ENCODE peak calls at places on chromosome 12, in nine cellular contexts. G, B, V, K, L, R, X, O and T are unnamed samples.

GRCh38 chr12:9363145-9363544 is 154.9 kb upstream of the PZP start:
- DNase-seq in X (peak), B (no peak), V (no peak), K (no peak), G (no peak), O (no peak), L (no peak), R (no peak), T (no peak)

GRCh38 chr12:130375888-130376287 is 38.2 kb downstream of the PIWIL1 start:
- DNase-seq in L (no peak), X (peak), V (no peak), R (no peak), K (no peak), B (no peak), O (no peak), G (no peak), T (no peak)

GRCh38 chr12:30880061-30880460 is 46.5 kb upstream of the TSPAN11 start:
- DNase-seq in L (no peak), R (peak), X (no peak), O (no peak), G (peak), K (no peak), V (peak), B (no peak), T (no peak)

GRCh38 chr12:31954925-31955678 is 4.1 kb upstream of the RESF1 start:
- DNase-seq in G (no peak), B (no peak), R (no peak), X (no peak), K (no peak), L (no peak), O (no peak), V (no peak), T (no peak)

GRCh38 chr12:48601013-48601756 is 31.3 kb upstream of the LALBA start:
- DNase-seq in K (no peak), R (peak), O (peak), G (no peak), L (peak), X (peak), B (no peak), V (no peak), T (no peak)

GRCh38 chr12:100789146-100789545 is 5.4 kb upstream of the ANO4 start:
- DNase-seq in X (peak), G (no peak), K (no peak), L (peak), R (no peak), O (no peak), B (no peak), V (no peak), T (no peak)

GRCh38 chr12:11839093-11839641 is 189.7 kb downstream of the ETV6 start:
- DNase-seq in B (no peak), R (no peak), V (peak), X (peak), L (peak), K (peak), G (no peak), O (no peak), T (no peak)

GRCh38 chr12:42484996-42485395 is 104.5 kb downstream of the PRICKLE1 start:
- DNase-seq in X (no peak), R (no peak), B (no peak), V (peak), O (no peak), K (no peak), L (no peak), G (no peak), T (no peak)

GRCh38 chr12:27319848-27320247 is 12.8 kb upstream of the BMAL2 start:
- DNase-seq in G (no peak), K (no peak), B (no peak), O (no peak), L (peak), V (no peak), X (no peak), R (no peak), T (no peak)

GRCh38 chr12:69239922-69240624 is 704 bp downstream of the CPSF6 start:
- DNase-seq in V (peak), R (peak), O (no peak), B (peak), G (peak), X (peak), K (peak), L (peak), T (peak)

GRCh38 chr12:24945822-24946221 is 3.1 kb downstream of the BCAT1 start:
- DNase-seq in V (peak), R (no peak), K (no peak), X (no peak), L (no peak), O (no peak), B (no peak), G (no peak), T (no peak)

GRCh38 chr12:103640831-103641230 is 53.8 kb downstream of the STAB2 start:
- DNase-seq in G (no peak), L (no peak), V (no peak), X (no peak), K (no peak), O (no peak), B (no peak), R (no peak), T (no peak)

GRCh38 chr12:85949253-85949652 is 75.2 kb downstream of the NTS start:
- DNase-seq in B (no peak), K (no peak), G (no peak), L (no peak), V (no peak), R (peak), X (no peak), O (no peak), T (no peak)

GRCh38 chr12:18320036-18320617 is 58.8 kb downstream of the PIK3C2G start:
- DNase-seq in O (peak), R (peak), G (peak), L (peak), B (peak), X (peak), K (peak), V (peak), T (peak)

GRCh38 chr12:124441443-124442190 is 125.8 kb downstream of the NCOR2 start:
- DNase-seq in B (no peak), R (no peak), K (no peak), G (no peak), L (peak), V (peak), O (peak), X (peak), T (no peak)

GRCh38 chr12:41437578-41437977 is 249.5 kb downstream of the PDZRN4 start:
- DNase-seq in B (no peak), X (no peak), L (no peak), V (no peak), G (no peak), O (no peak), K (no peak), R (no peak), T (no peak)

GRCh38 chr12:94277426-94278000 is 129.1 kb downstream of the PLXNC1 start:
- DNase-seq in X (no peak), L (peak), R (no peak), B (no peak), V (no peak), K (no peak), G (no peak), O (no peak), T (no peak)

GRCh38 chr12:8947737-8948136 is 1.7 kb downstream of the M6PR start:
- DNase-seq in K (no peak), B (no peak), L (no peak), R (no peak), X (no peak), G (no peak), O (no peak), V (no peak), T (no peak)

GRCh38 chr12:10364839-10365681 is 24.8 kb downstream of the KLRK1 start:
- DNase-seq in X (peak), G (no peak), K (peak), O (peak), B (peak), R (peak), V (peak), L (peak), T (peak)

GRCh38 chr12:49973361-49973830 is 649 bp downstream of the AQP6 start:
- DNase-seq in G (no peak), X (no peak), V (no peak), L (no peak), O (no peak), K (no peak), R (no peak), B (no peak), T (no peak)

GRCh38 chr12:13004368-13004767 is 4.3 kb upstream of the HEBP1 start:
- DNase-seq in L (no peak), V (no peak), G (no peak), R (no peak), B (no peak), X (no peak), K (no peak), O (no peak), T (no peak)

GRCh38 chr12:131920902-131921840 is 7.9 kb upstream of the PUS1 start:
- DNase-seq in B (no peak), V (no peak), R (no peak), X (no peak), G (no peak), K (no peak), L (no peak), O (no peak), T (no peak)

GRCh38 chr12:105769486-105769885 is 369.3 kb downstream of the NUAK1 start:
- DNase-seq in R (no peak), G (no peak), O (no peak), K (no peak), X (no peak), V (no peak), B (no peak), L (no peak), T (no peak)

DNA sequence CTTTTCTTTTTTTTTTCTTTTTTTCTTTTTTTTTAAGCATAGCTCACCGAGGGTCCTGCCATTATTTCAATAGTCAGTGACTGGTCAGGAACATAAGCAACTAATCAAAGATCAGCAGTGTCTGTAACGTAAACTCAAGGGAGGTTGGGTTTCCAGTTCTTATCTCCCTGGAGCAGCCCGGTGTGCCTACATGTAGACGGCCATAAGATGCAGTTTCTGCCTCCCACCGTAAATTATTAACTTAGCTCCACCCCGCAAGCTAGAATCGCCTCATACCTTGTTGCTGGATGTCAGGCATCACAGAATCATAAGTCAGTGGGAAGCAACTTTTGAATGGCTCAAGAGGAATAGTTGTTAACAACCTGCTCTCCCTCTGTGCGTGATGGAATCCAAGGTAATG is at the start of gene MYO1H:
- DNase-seq in X (no peak), R (no peak), O (no peak), B (no peak), V (no peak), K (peak), L (no peak), G (no peak), T (no peak)
- TF ChIP-seq CTCF in X (no peak), R (no peak), O (no peak), B (no peak), V (no peak), K (no peak), L (no peak), G (no peak), T (no peak)

GRCh38 chr12:45605624-45606023 is 123.9 kb upstream of the ARID2 start:
- DNase-seq in O (no peak), X (no peak), V (no peak), G (no peak), L (no peak), R (no peak), B (no peak), K (no peak), T (no peak)
- TF ChIP-seq CTCF in O (no peak), X (no peak), V (no peak), G (no peak), L (no peak), R (no peak), B (no peak), K (no peak), T (no peak)

GRCh38 chr12:109771746-109772621 is 58.4 kb downstream of the FAM222A start:
- DNase-seq in G (no peak), B (peak), L (no peak), K (no peak), R (no peak), V (no peak), O (no peak), X (no peak), T (no peak)
- TF ChIP-seq CTCF in G (no peak), B (no peak), L (peak), K (no peak), R (peak), V (no peak), O (peak), X (no peak), T (no peak)

GRCh38 chr12:107656302-107656701 is 29.3 kb upstream of the PWP1 start:
- DNase-seq in G (no peak), R (no peak), L (no peak), B (no peak), O (no peak), K (no peak), V (no peak), X (no peak), T (no peak)
- TF ChIP-seq CTCF in G (no peak), R (no peak), L (no peak), B (no peak), O (no peak), K (no peak), V (no peak), X (no peak), T (no peak)

GRCh38 chr12:52311282-52311643 is 9.9 kb downstream of the KRT83 start:
- DNase-seq in G (no peak), O (no peak), L (no peak), V (no peak), X (no peak), R (no peak), B (no peak), K (no peak), T (no peak)
- TF ChIP-seq CTCF in G (no peak), O (no peak), L (no peak), V (no peak), X (no peak), R (no peak), B (no peak), K (no peak), T (no peak)